ENCODE peak calls at places on chromosomes 1 and 21, in seven cellular contexts. W is HCT116, K is GM23248, G is OCI-LY7, T is hepatocyte, E is MM.1S, L is PC-9. I is an unnamed sample.

GRCh38 chr1:16143566-16144324 is 12.1 kb downstream of the EPHA2 start:
- DNase-seq in W (peak; percentile 88), K (no peak), E (no peak), L (peak; percentile 97), G (no peak), T (peak; percentile 89), I (no peak)

GRCh38 chr1:151062738-151063371 is 2.7 kb downstream of the MLLT11 start:
- DNase-seq in T (peak; percentile 75), W (no peak), K (peak; percentile 97), G (no peak), L (peak; percentile 48), E (no peak), I (no peak)

GRCh38 chr1:11906870-11907269 is 19.4 kb downstream of the KIAA2013 start:
- DNase-seq in L (no peak), K (no peak), W (no peak), G (no peak), T (no peak), E (no peak), I (no peak)

GRCh38 chr1:248622491-248623106 is 12.3 kb downstream of the OR2T11 start:
- DNase-seq in K (peak; percentile 63), L (no peak), E (peak; percentile 30), W (peak; percentile 6), G (peak; percentile 62), T (no peak), I (peak; percentile 84)

GRCh38 chr1:9294440-9294773 is 1.7 kb downstream of the SPSB1 start:
- DNase-seq in K (peak; percentile 92), E (no peak), W (no peak), G (peak; percentile 38), T (peak; percentile 48), L (no peak), I (no peak)

GRCh38 chr1:11320153-11320936 is 47.3 kb downstream of the UBIAD1 start:
- DNase-seq in L (peak; percentile 17), E (peak; percentile 38), G (peak; percentile 58), K (no peak), T (peak; percentile 45), W (no peak), I (peak; percentile 75)

GRCh38 chr1:8257621-8258020 is 60.3 kb upstream of the SLC45A1 start:
- DNase-seq in K (no peak), T (no peak), G (no peak), E (no peak), L (peak; percentile 60), W (no peak), I (no peak)

GRCh38 chr1:226634156-226634588 is 85.6 kb downstream of the STUM start:
- DNase-seq in G (peak; percentile 81), L (peak; percentile 75), W (peak; percentile 39), T (peak; percentile 86), K (peak; percentile 77), E (peak; percentile 79), I (peak; percentile 90)

GRCh38 chr1:97680894-97681293 is 239.9 kb downstream of the DPYD start:
- DNase-seq in W (no peak), G (no peak), T (no peak), K (no peak), L (no peak), E (no peak), I (no peak)

GRCh38 chr1:227731696-227732585 is 3.2 kb downstream of the JMJD4 start:
- DNase-seq in W (no peak), T (no peak), K (no peak), L (no peak), E (no peak), G (no peak), I (no peak)

GRCh38 chr1:29518183-29518835 is 282.0 kb downstream of the PTPRU start:
- DNase-seq in G (no peak), W (no peak), T (no peak), L (no peak), K (no peak), E (no peak), I (no peak)

GRCh38 chr1:219159946-219160645 is 13.6 kb upstream of the LYPLAL1 start:
- DNase-seq in K (peak; percentile 67), W (no peak), E (no peak), L (no peak), T (no peak), G (no peak), I (no peak)

GRCh38 chr1:236759252-236759859 is 35.7 kb upstream of the MTR start:
- DNase-seq in G (peak; percentile 66), E (peak; percentile 73), K (peak; percentile 56), W (peak; percentile 37), T (peak; percentile 66), L (no peak), I (peak; percentile 85)

GRCh38 chr1:2443285-2444137 is 31.1 kb upstream of the PEX10 start:
- DNase-seq in W (no peak), E (no peak), K (no peak), T (no peak), L (no peak), G (no peak), I (no peak)

GRCh38 chr1:117580882-117581281 is 25.0 kb upstream of the TENT5C start:
- DNase-seq in T (no peak), K (no peak), L (no peak), E (no peak), W (no peak), G (no peak), I (no peak)

GRCh38 chr1:114043548-114043947 is 64.3 kb downstream of the OLFML3 start:
- DNase-seq in L (no peak), E (no peak), W (no peak), T (no peak), G (no peak), K (no peak), I (no peak)

GRCh38 chr1:114037952-114038867 is 58.9 kb downstream of the OLFML3 start:
- DNase-seq in T (no peak), K (no peak), W (no peak), E (no peak), G (no peak), L (no peak), I (no peak)

GRCh38 chr1:114040273-114041043 is 61.2 kb downstream of the OLFML3 start:
- DNase-seq in K (peak; percentile 75), E (no peak), W (no peak), G (no peak), T (no peak), L (no peak), I (no peak)

GRCh38 chr1:114037503-114037890 is 58.2 kb downstream of the OLFML3 start:
- DNase-seq in E (no peak), L (no peak), T (no peak), K (no peak), G (no peak), W (no peak), I (no peak)

GRCh38 chr1:114043046-114043445 is 63.8 kb downstream of the OLFML3 start:
- DNase-seq in G (no peak), K (no peak), L (no peak), T (no peak), E (no peak), W (no peak), I (no peak)
- H3K9me2 ChIP-seq in G (no peaks in the 10 kb centered on the region), K (no peaks in the 10 kb centered on the region), L (no peaks in the 10 kb centered on the region), T (no peaks in the 10 kb centered on the region), E (no peaks in the 10 kb centered on the region), W (no peaks in the 10 kb centered on the region), I (no peaks in the 10 kb centered on the region)

GRCh38 chr1:161160763-161161162 is 1.5 kb downstream of the USP21 start:
- DNase-seq in K (no peak), T (no peak), L (no peak), E (no peak), W (no peak), G (no peak), I (no peak)

GRCh38 chr1:161159915-161160248 is 582 bp downstream of the USP21 start:
- DNase-seq in K (no peak), T (no peak), G (no peak), E (no peak), W (no peak), L (no peak), I (no peak)

GRCh38 chr1:161159087-161159914 is at the start of gene USP21:
- DNase-seq in T (peak; percentile 96), L (peak; percentile 88), G (peak; percentile 95), E (peak; percentile 96), K (peak; percentile 98), W (peak; percentile 73), I (peak; percentile 97)

GRCh38 chr1:161157867-161158266 is 1.4 kb upstream of the USP21 start:
- DNase-seq in E (no peak), T (no peak), L (no peak), G (no peak), W (no peak), K (no peak), I (peak; percentile 62)

DNA sequence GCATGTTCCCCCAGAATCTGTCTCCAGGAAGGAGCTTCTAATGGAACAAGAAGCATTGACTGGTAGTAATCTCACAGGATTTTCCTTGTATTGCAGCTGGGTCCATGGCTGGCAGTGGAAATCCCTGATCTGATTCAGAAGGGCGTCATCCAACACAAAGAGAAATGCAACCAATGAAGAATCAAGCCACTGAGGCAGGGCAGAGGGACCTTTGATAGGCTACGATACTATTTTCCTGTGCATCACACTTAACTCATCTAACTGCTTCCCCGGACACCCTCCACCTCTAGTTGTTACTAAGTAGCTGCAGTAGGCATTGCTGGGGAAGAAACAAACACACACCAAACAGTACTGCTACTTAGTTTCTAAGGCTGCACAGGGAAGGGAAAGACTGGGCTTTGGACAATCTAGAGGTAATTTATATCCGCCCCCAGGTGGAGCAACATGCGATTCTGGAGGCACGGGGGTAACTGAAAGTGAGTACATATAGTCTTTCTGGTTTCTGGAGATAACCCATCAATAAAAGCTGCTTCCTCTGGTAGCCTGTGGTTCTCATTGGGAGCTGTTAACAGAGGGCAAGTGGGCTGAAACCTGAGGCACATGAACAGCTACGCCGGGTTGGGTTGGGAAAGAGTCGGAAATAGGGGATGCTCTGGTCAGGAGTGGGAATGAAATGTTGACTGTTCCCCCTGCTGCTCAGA is 834 bp upstream of the USP21 start:
- DNase-seq in W (no peak), T (no peak), K (no peak), G (no peak), L (no peak), E (peak; percentile 41), I (no peak)
- H3K4me3 ChIP-seq in W (peak overlapping the region; percentile 91), T (no peak overlapping the region), K (peak overlapping the region; percentile 82), G (peak overlapping the region; percentile 82), L (peak overlapping the region; percentile 94), E (peak overlapping the region; percentile 71), I (peak overlapping the region; percentile 95)

DNA sequence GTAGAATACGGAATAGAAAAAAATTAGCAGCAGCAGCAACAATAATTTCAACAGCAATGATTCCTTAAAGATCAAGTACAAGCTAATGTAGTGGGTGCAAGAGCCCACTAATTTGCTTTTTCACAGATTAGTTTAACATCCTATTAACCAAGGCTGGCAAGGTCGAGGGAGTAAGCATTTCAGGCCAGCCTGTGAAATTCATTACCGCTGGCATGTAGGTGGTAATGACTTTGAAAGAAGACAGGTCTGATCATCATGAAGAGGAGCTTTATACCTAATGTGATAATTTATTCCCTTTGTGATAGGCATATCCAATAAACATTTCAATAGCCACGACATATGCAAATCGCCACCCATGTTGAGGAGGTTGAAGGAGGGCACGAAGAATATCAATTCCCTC is 11.2 kb upstream of the PRDM15 start:
- DNase-seq in E (no peak), L (no peak), K (no peak), W (no peak), G (no peak), T (no peak), I (no peak)
- H3K4me1 ChIP-seq in E (no peaks in the 10 kb centered on the region), L (peaks cover 18% of the 10 kb centered on the region), K (no peaks in the 10 kb centered on the region), W (no peaks in the 10 kb centered on the region), G (peaks cover 25% of the 10 kb centered on the region), T (peaks cover 2% of the 10 kb centered on the region), I (no peaks in the 10 kb centered on the region)

DNA sequence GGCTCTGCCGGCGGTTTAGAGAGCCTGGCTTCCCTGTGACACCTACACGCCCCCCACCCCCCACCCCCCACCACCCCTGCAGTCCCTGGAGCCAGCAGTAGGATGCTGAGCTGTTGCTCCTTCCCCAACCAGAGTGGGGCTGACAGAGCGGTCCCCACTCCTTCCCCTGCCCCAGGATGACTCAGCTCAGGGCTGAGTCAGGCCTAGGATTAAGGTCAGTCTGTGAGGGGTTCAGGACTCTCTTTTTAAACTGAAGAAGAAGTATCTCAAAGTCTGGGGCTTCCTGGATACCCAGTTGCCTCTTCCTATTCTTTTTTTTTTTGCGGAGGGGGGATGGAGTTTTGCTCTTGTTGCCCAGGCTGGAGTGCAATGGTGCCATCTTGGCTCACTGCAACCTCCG is 19.1 kb downstream of the DMBX1 start:
- DNase-seq in W (no peak), E (no peak), T (no peak), K (peak; percentile 68), G (no peak), L (no peak), I (no peak)
- H3K9me2 ChIP-seq in W (no peaks in the 10 kb centered on the region), E (no peaks in the 10 kb centered on the region), T (no peaks in the 10 kb centered on the region), K (no peaks in the 10 kb centered on the region), G (no peaks in the 10 kb centered on the region), L (no peaks in the 10 kb centered on the region), I (no peaks in the 10 kb centered on the region)